ENCODE peak calls at places on chromosomes 3 and 15, in eight cellular contexts. One of them, this sample, is unnamed.

GRCh38 chr15:45118996-45119395 is 4.9 kb downstream of the DUOXA2 start:
- DNase-seq in activated CD4-positive, alpha-beta T cell treated with anti-CD3 and anti-CD28 coated beads, Interleukin-2, amount 10 ng/mL, durations not matched to agents 7 days and 5 days: no peak
- DNase-seq in GM04503: no peak
- DNase-seq in progenitor cell of endocrine pancreas: no peak
- DNase-seq in fibroblast of pulmonary artery: no peak
- DNase-seq in retina: no peak
- DNase-seq in Right ventricle myocardium inferior: no peak
- DNase-seq in left kidney: no peak
- DNase-seq in this sample: no peak

GRCh38 chr3:125512135-125512920 is 7.7 kb downstream of the SNX4 start:
- DNase-seq in activated CD4-positive, alpha-beta T cell treated with anti-CD3 and anti-CD28 coated beads, Interleukin-2, amount 10 ng/mL, durations not matched to agents 7 days and 5 days: no peak
- DNase-seq in GM04503: no peak
- DNase-seq in progenitor cell of endocrine pancreas: no peak
- DNase-seq in fibroblast of pulmonary artery: peak
- DNase-seq in retina: no peak
- DNase-seq in Right ventricle myocardium inferior: no peak
- DNase-seq in left kidney: peak
- DNase-seq in this sample: no peak

GRCh38 chr3:157305392-157305791 is 131.3 kb upstream of the PTX3 start:
- DNase-seq in activated CD4-positive, alpha-beta T cell treated with anti-CD3 and anti-CD28 coated beads, Interleukin-2, amount 10 ng/mL, durations not matched to agents 7 days and 5 days: no peak
- DNase-seq in GM04503: no peak
- DNase-seq in progenitor cell of endocrine pancreas: no peak
- DNase-seq in fibroblast of pulmonary artery: no peak
- DNase-seq in retina: no peak
- DNase-seq in Right ventricle myocardium inferior: no peak
- DNase-seq in left kidney: no peak
- DNase-seq in this sample: no peak

GRCh38 chr15:81914734-81915234 is 131.0 kb downstream of the MEX3B start:
- DNase-seq in activated CD4-positive, alpha-beta T cell treated with anti-CD3 and anti-CD28 coated beads, Interleukin-2, amount 10 ng/mL, durations not matched to agents 7 days and 5 days: no peak
- DNase-seq in GM04503: no peak
- DNase-seq in progenitor cell of endocrine pancreas: no peak
- DNase-seq in fibroblast of pulmonary artery: no peak
- DNase-seq in retina: peak
- DNase-seq in Right ventricle myocardium inferior: peak
- DNase-seq in left kidney: peak
- DNase-seq in this sample: no peak

GRCh38 chr15:90402230-90402629 is 14.2 kb downstream of the IQGAP1 start:
- DNase-seq in activated CD4-positive, alpha-beta T cell treated with anti-CD3 and anti-CD28 coated beads, Interleukin-2, amount 10 ng/mL, durations not matched to agents 7 days and 5 days: no peak
- DNase-seq in GM04503: peak
- DNase-seq in progenitor cell of endocrine pancreas: no peak
- DNase-seq in fibroblast of pulmonary artery: peak
- DNase-seq in retina: no peak
- DNase-seq in Right ventricle myocardium inferior: peak
- DNase-seq in left kidney: peak
- DNase-seq in this sample: no peak

GRCh38 chr15:66780973-66781718 is 79.1 kb downstream of the SMAD6 start:
- DNase-seq in activated CD4-positive, alpha-beta T cell treated with anti-CD3 and anti-CD28 coated beads, Interleukin-2, amount 10 ng/mL, durations not matched to agents 7 days and 5 days: no peak
- DNase-seq in GM04503: no peak
- DNase-seq in progenitor cell of endocrine pancreas: no peak
- DNase-seq in fibroblast of pulmonary artery: no peak
- DNase-seq in retina: no peak
- DNase-seq in Right ventricle myocardium inferior: no peak
- DNase-seq in left kidney: no peak
- DNase-seq in this sample: no peak

GRCh38 chr3:193894121-193894863 is 241.7 kb upstream of the HES1 start:
- DNase-seq in activated CD4-positive, alpha-beta T cell treated with anti-CD3 and anti-CD28 coated beads, Interleukin-2, amount 10 ng/mL, durations not matched to agents 7 days and 5 days: no peak
- DNase-seq in GM04503: no peak
- DNase-seq in progenitor cell of endocrine pancreas: no peak
- DNase-seq in fibroblast of pulmonary artery: no peak
- DNase-seq in retina: no peak
- DNase-seq in Right ventricle myocardium inferior: no peak
- DNase-seq in left kidney: peak
- DNase-seq in this sample: peak

GRCh38 chr3:161990036-161990435 is 493.4 kb downstream of the OTOL1 start:
- DNase-seq in activated CD4-positive, alpha-beta T cell treated with anti-CD3 and anti-CD28 coated beads, Interleukin-2, amount 10 ng/mL, durations not matched to agents 7 days and 5 days: no peak
- DNase-seq in GM04503: no peak
- DNase-seq in progenitor cell of endocrine pancreas: no peak
- DNase-seq in fibroblast of pulmonary artery: no peak
- DNase-seq in retina: no peak
- DNase-seq in Right ventricle myocardium inferior: no peak
- DNase-seq in left kidney: no peak
- DNase-seq in this sample: no peak

GRCh38 chr3:95442766-95443165 is 1371.6 kb upstream of the EPHA6 start:
- DNase-seq in activated CD4-positive, alpha-beta T cell treated with anti-CD3 and anti-CD28 coated beads, Interleukin-2, amount 10 ng/mL, durations not matched to agents 7 days and 5 days: no peak
- DNase-seq in GM04503: no peak
- DNase-seq in progenitor cell of endocrine pancreas: no peak
- DNase-seq in fibroblast of pulmonary artery: no peak
- DNase-seq in retina: no peak
- DNase-seq in Right ventricle myocardium inferior: no peak
- DNase-seq in left kidney: no peak
- DNase-seq in this sample: no peak

GRCh38 chr3:4394048-4394447 is 73.0 kb downstream of the SUMF1 start:
- DNase-seq in activated CD4-positive, alpha-beta T cell treated with anti-CD3 and anti-CD28 coated beads, Interleukin-2, amount 10 ng/mL, durations not matched to agents 7 days and 5 days: peak
- DNase-seq in GM04503: no peak
- DNase-seq in progenitor cell of endocrine pancreas: no peak
- DNase-seq in fibroblast of pulmonary artery: peak
- DNase-seq in retina: no peak
- DNase-seq in Right ventricle myocardium inferior: no peak
- DNase-seq in left kidney: no peak
- DNase-seq in this sample: no peak

GRCh38 chr15:98711810-98712209 is 63.5 kb downstream of the IGF1R start:
- DNase-seq in activated CD4-positive, alpha-beta T cell treated with anti-CD3 and anti-CD28 coated beads, Interleukin-2, amount 10 ng/mL, durations not matched to agents 7 days and 5 days: no peak
- DNase-seq in GM04503: no peak
- DNase-seq in progenitor cell of endocrine pancreas: no peak
- DNase-seq in fibroblast of pulmonary artery: no peak
- DNase-seq in retina: no peak
- DNase-seq in Right ventricle myocardium inferior: no peak
- DNase-seq in left kidney: no peak
- DNase-seq in this sample: no peak

GRCh38 chr15:41983221-41983620 is 10.9 kb upstream of the EHD4 start:
- DNase-seq in activated CD4-positive, alpha-beta T cell treated with anti-CD3 and anti-CD28 coated beads, Interleukin-2, amount 10 ng/mL, durations not matched to agents 7 days and 5 days: no peak
- DNase-seq in GM04503: no peak
- DNase-seq in progenitor cell of endocrine pancreas: no peak
- DNase-seq in fibroblast of pulmonary artery: no peak
- DNase-seq in retina: no peak
- DNase-seq in Right ventricle myocardium inferior: no peak
- DNase-seq in left kidney: no peak
- DNase-seq in this sample: no peak

GRCh38 chr3:169699536-169700050 is 36.1 kb upstream of the MECOM start:
- DNase-seq in activated CD4-positive, alpha-beta T cell treated with anti-CD3 and anti-CD28 coated beads, Interleukin-2, amount 10 ng/mL, durations not matched to agents 7 days and 5 days: no peak
- DNase-seq in GM04503: no peak
- DNase-seq in progenitor cell of endocrine pancreas: no peak
- DNase-seq in fibroblast of pulmonary artery: peak
- DNase-seq in retina: peak
- DNase-seq in Right ventricle myocardium inferior: peak
- DNase-seq in left kidney: peak
- DNase-seq in this sample: no peak

GRCh38 chr15:71730277-71731144 is 79.8 kb upstream of the NR2E3 start:
- DNase-seq in activated CD4-positive, alpha-beta T cell treated with anti-CD3 and anti-CD28 coated beads, Interleukin-2, amount 10 ng/mL, durations not matched to agents 7 days and 5 days: peak
- DNase-seq in GM04503: no peak
- DNase-seq in progenitor cell of endocrine pancreas: no peak
- DNase-seq in fibroblast of pulmonary artery: peak
- DNase-seq in retina: peak
- DNase-seq in Right ventricle myocardium inferior: no peak
- DNase-seq in left kidney: peak
- DNase-seq in this sample: peak

GRCh38 chr3:99753268-99753975 is 64.2 kb upstream of the CMSS1 start:
- DNase-seq in activated CD4-positive, alpha-beta T cell treated with anti-CD3 and anti-CD28 coated beads, Interleukin-2, amount 10 ng/mL, durations not matched to agents 7 days and 5 days: peak
- DNase-seq in GM04503: no peak
- DNase-seq in progenitor cell of endocrine pancreas: no peak
- DNase-seq in fibroblast of pulmonary artery: peak
- DNase-seq in retina: peak
- DNase-seq in Right ventricle myocardium inferior: no peak
- DNase-seq in left kidney: peak
- DNase-seq in this sample: peak

GRCh38 chr15:92624401-92624991 is 31.1 kb downstream of the FAM174B start:
- DNase-seq in activated CD4-positive, alpha-beta T cell treated with anti-CD3 and anti-CD28 coated beads, Interleukin-2, amount 10 ng/mL, durations not matched to agents 7 days and 5 days: no peak
- DNase-seq in GM04503: peak
- DNase-seq in progenitor cell of endocrine pancreas: no peak
- DNase-seq in fibroblast of pulmonary artery: peak
- DNase-seq in retina: peak
- DNase-seq in Right ventricle myocardium inferior: peak
- DNase-seq in left kidney: peak
- DNase-seq in this sample: no peak

GRCh38 chr15:34018021-34018645 is 20.9 kb downstream of the AVEN start:
- DNase-seq in activated CD4-positive, alpha-beta T cell treated with anti-CD3 and anti-CD28 coated beads, Interleukin-2, amount 10 ng/mL, durations not matched to agents 7 days and 5 days: peak
- DNase-seq in GM04503: no peak
- DNase-seq in progenitor cell of endocrine pancreas: no peak
- DNase-seq in fibroblast of pulmonary artery: no peak
- DNase-seq in retina: no peak
- DNase-seq in Right ventricle myocardium inferior: no peak
- DNase-seq in left kidney: no peak
- DNase-seq in this sample: no peak

GRCh38 chr15:41512512-41513281 is 930 bp downstream of the LTK start:
- DNase-seq in activated CD4-positive, alpha-beta T cell treated with anti-CD3 and anti-CD28 coated beads, Interleukin-2, amount 10 ng/mL, durations not matched to agents 7 days and 5 days: peak
- DNase-seq in GM04503: no peak
- DNase-seq in progenitor cell of endocrine pancreas: no peak
- DNase-seq in fibroblast of pulmonary artery: no peak
- DNase-seq in retina: peak
- DNase-seq in Right ventricle myocardium inferior: no peak
- DNase-seq in left kidney: peak
- DNase-seq in this sample: no peak

GRCh38 chr3:44337253-44337652 is 1.3 kb upstream of the TCAIM start:
- DNase-seq in activated CD4-positive, alpha-beta T cell treated with anti-CD3 and anti-CD28 coated beads, Interleukin-2, amount 10 ng/mL, durations not matched to agents 7 days and 5 days: no peak
- DNase-seq in GM04503: no peak
- DNase-seq in progenitor cell of endocrine pancreas: no peak
- DNase-seq in fibroblast of pulmonary artery: no peak
- DNase-seq in retina: no peak
- DNase-seq in Right ventricle myocardium inferior: no peak
- DNase-seq in left kidney: peak
- DNase-seq in this sample: peak

GRCh38 chr15:60620707-60621106 is 141.8 kb upstream of the ICE2 start:
- DNase-seq in activated CD4-positive, alpha-beta T cell treated with anti-CD3 and anti-CD28 coated beads, Interleukin-2, amount 10 ng/mL, durations not matched to agents 7 days and 5 days: no peak
- DNase-seq in GM04503: no peak
- DNase-seq in progenitor cell of endocrine pancreas: no peak
- DNase-seq in fibroblast of pulmonary artery: peak
- DNase-seq in retina: no peak
- DNase-seq in Right ventricle myocardium inferior: no peak
- DNase-seq in left kidney: peak
- DNase-seq in this sample: peak

GRCh38 chr3:150775001-150775599 is 12.1 kb upstream of the SIAH2 start:
- DNase-seq in activated CD4-positive, alpha-beta T cell treated with anti-CD3 and anti-CD28 coated beads, Interleukin-2, amount 10 ng/mL, durations not matched to agents 7 days and 5 days: no peak
- DNase-seq in GM04503: peak
- DNase-seq in progenitor cell of endocrine pancreas: no peak
- DNase-seq in fibroblast of pulmonary artery: peak
- DNase-seq in retina: no peak
- DNase-seq in Right ventricle myocardium inferior: no peak
- DNase-seq in left kidney: no peak
- DNase-seq in this sample: no peak

GRCh38 chr15:69468241-69469121 is 15.9 kb downstream of the RPLP1 start:
- DNase-seq in activated CD4-positive, alpha-beta T cell treated with anti-CD3 and anti-CD28 coated beads, Interleukin-2, amount 10 ng/mL, durations not matched to agents 7 days and 5 days: peak
- DNase-seq in GM04503: no peak
- DNase-seq in progenitor cell of endocrine pancreas: no peak
- DNase-seq in fibroblast of pulmonary artery: peak
- DNase-seq in retina: peak
- DNase-seq in Right ventricle myocardium inferior: no peak
- DNase-seq in left kidney: peak
- DNase-seq in this sample: peak

GRCh38 chr3:66338927-66339326 is 118.1 kb downstream of the SLC25A26 start:
- DNase-seq in activated CD4-positive, alpha-beta T cell treated with anti-CD3 and anti-CD28 coated beads, Interleukin-2, amount 10 ng/mL, durations not matched to agents 7 days and 5 days: no peak
- DNase-seq in GM04503: no peak
- DNase-seq in progenitor cell of endocrine pancreas: no peak
- DNase-seq in fibroblast of pulmonary artery: peak
- DNase-seq in retina: no peak
- DNase-seq in Right ventricle myocardium inferior: no peak
- DNase-seq in left kidney: no peak
- DNase-seq in this sample: no peak

GRCh38 chr3:136750209-136750921 is 1.8 kb downstream of the STAG1 start:
- DNase-seq in activated CD4-positive, alpha-beta T cell treated with anti-CD3 and anti-CD28 coated beads, Interleukin-2, amount 10 ng/mL, durations not matched to agents 7 days and 5 days: peak
- DNase-seq in GM04503: no peak
- DNase-seq in progenitor cell of endocrine pancreas: no peak
- DNase-seq in fibroblast of pulmonary artery: peak
- DNase-seq in retina: peak
- DNase-seq in Right ventricle myocardium inferior: no peak
- DNase-seq in left kidney: peak
- DNase-seq in this sample: no peak

GRCh38 chr3:174869448-174869847 is 10.3 kb downstream of the NAALADL2 start:
- DNase-seq in activated CD4-positive, alpha-beta T cell treated with anti-CD3 and anti-CD28 coated beads, Interleukin-2, amount 10 ng/mL, durations not matched to agents 7 days and 5 days: no peak
- DNase-seq in GM04503: no peak
- DNase-seq in progenitor cell of endocrine pancreas: no peak
- DNase-seq in fibroblast of pulmonary artery: peak
- DNase-seq in retina: no peak
- DNase-seq in Right ventricle myocardium inferior: no peak
- DNase-seq in left kidney: no peak
- DNase-seq in this sample: no peak

GRCh38 chr3:50256978-50257890 is 11.7 kb upstream of the SEMA3B start:
- DNase-seq in activated CD4-positive, alpha-beta T cell treated with anti-CD3 and anti-CD28 coated beads, Interleukin-2, amount 10 ng/mL, durations not matched to agents 7 days and 5 days: peak
- DNase-seq in GM04503: no peak
- DNase-seq in progenitor cell of endocrine pancreas: no peak
- DNase-seq in fibroblast of pulmonary artery: peak
- DNase-seq in retina: peak
- DNase-seq in Right ventricle myocardium inferior: no peak
- DNase-seq in left kidney: peak
- DNase-seq in this sample: peak

GRCh38 chr3:129604223-129604941 is 2.1 kb downstream of the PLXND1 start:
- DNase-seq in activated CD4-positive, alpha-beta T cell treated with anti-CD3 and anti-CD28 coated beads, Interleukin-2, amount 10 ng/mL, durations not matched to agents 7 days and 5 days: no peak
- DNase-seq in GM04503: no peak
- DNase-seq in progenitor cell of endocrine pancreas: no peak
- DNase-seq in fibroblast of pulmonary artery: no peak
- DNase-seq in retina: no peak
- DNase-seq in Right ventricle myocardium inferior: no peak
- DNase-seq in left kidney: no peak
- DNase-seq in this sample: no peak

GRCh38 chr3:127655641-127656040 is 17.1 kb upstream of the ABTB1 start:
- DNase-seq in activated CD4-positive, alpha-beta T cell treated with anti-CD3 and anti-CD28 coated beads, Interleukin-2, amount 10 ng/mL, durations not matched to agents 7 days and 5 days: no peak
- DNase-seq in GM04503: peak
- DNase-seq in progenitor cell of endocrine pancreas: no peak
- DNase-seq in fibroblast of pulmonary artery: peak
- DNase-seq in retina: no peak
- DNase-seq in Right ventricle myocardium inferior: no peak
- DNase-seq in left kidney: no peak
- DNase-seq in this sample: peak

GRCh38 chr3:101998256-101998926 is 149.1 kb downstream of the NFKBIZ start:
- DNase-seq in activated CD4-positive, alpha-beta T cell treated with anti-CD3 and anti-CD28 coated beads, Interleukin-2, amount 10 ng/mL, durations not matched to agents 7 days and 5 days: no peak
- DNase-seq in GM04503: peak
- DNase-seq in progenitor cell of endocrine pancreas: no peak
- DNase-seq in fibroblast of pulmonary artery: no peak
- DNase-seq in retina: no peak
- DNase-seq in Right ventricle myocardium inferior: no peak
- DNase-seq in left kidney: peak
- DNase-seq in this sample: no peak

GRCh38 chr3:174541708-174542107 is 317.4 kb upstream of the NAALADL2 start:
- DNase-seq in activated CD4-positive, alpha-beta T cell treated with anti-CD3 and anti-CD28 coated beads, Interleukin-2, amount 10 ng/mL, durations not matched to agents 7 days and 5 days: no peak
- DNase-seq in GM04503: no peak
- DNase-seq in progenitor cell of endocrine pancreas: no peak
- DNase-seq in fibroblast of pulmonary artery: peak
- DNase-seq in retina: no peak
- DNase-seq in Right ventricle myocardium inferior: no peak
- DNase-seq in left kidney: no peak
- DNase-seq in this sample: no peak

GRCh38 chr3:177792363-177793030 is 595.2 kb upstream of the TBL1XR1 start:
- DNase-seq in activated CD4-positive, alpha-beta T cell treated with anti-CD3 and anti-CD28 coated beads, Interleukin-2, amount 10 ng/mL, durations not matched to agents 7 days and 5 days: no peak
- DNase-seq in GM04503: no peak
- DNase-seq in progenitor cell of endocrine pancreas: no peak
- DNase-seq in fibroblast of pulmonary artery: peak
- DNase-seq in retina: no peak
- DNase-seq in Right ventricle myocardium inferior: no peak
- DNase-seq in left kidney: no peak
- DNase-seq in this sample: no peak

GRCh38 chr15:74300057-74300620 is 64.0 kb downstream of the CCDC33 start:
- DNase-seq in activated CD4-positive, alpha-beta T cell treated with anti-CD3 and anti-CD28 coated beads, Interleukin-2, amount 10 ng/mL, durations not matched to agents 7 days and 5 days: no peak
- DNase-seq in GM04503: no peak
- DNase-seq in progenitor cell of endocrine pancreas: no peak
- DNase-seq in fibroblast of pulmonary artery: no peak
- DNase-seq in retina: peak
- DNase-seq in Right ventricle myocardium inferior: peak
- DNase-seq in left kidney: no peak
- DNase-seq in this sample: peak